ENCODE peak calls at places on chromosomes 2 and 18, in nine cellular contexts. V is MCF 10A; M is fibroblast of the aortic adventitia; G is DMS153; E is stimulated activated CD8-positive, alpha-beta memory T cell treated with anti-CD3 and anti-CD28 coated beads, Interleukin-4, amount 100 ng/mL, for 48 hours; L is AG09309; B is pulmonary artery endothelial cell; K is GM06990; I is stomach. H is an unnamed sample.

GRCh38 chr2:9767656-9768281 is 75.5 kb upstream of the TAF1B start:
- DNase-seq in V (no peak), M (no peak), G (no peak), E (no peak), L (no peak), B (no peak), K (no peak), I (no peak), H (no peak)

GRCh38 chr2:48249093-48249492 is 280.9 kb upstream of the STON1 start:
- DNase-seq in V (no peak), M (peak), G (no peak), E (no peak), L (peak), B (no peak), K (no peak), I (no peak), H (no peak)

GRCh38 chr2:165901595-165901994 is 52.0 kb downstream of the TTC21B start:
- DNase-seq in V (no peak), M (no peak), G (no peak), E (no peak), L (peak), B (no peak), K (no peak), I (no peak), H (no peak)

GRCh38 chr2:155846249-155846648 is 486.3 kb downstream of the NR4A2 start:
- DNase-seq in V (peak), M (no peak), G (peak), E (no peak), L (no peak), B (no peak), K (no peak), I (no peak), H (no peak)

GRCh38 chr18:35495821-35496368 is 1.9 kb downstream of the INO80C start:
- DNase-seq in V (no peak), M (no peak), G (no peak), E (no peak), L (no peak), B (no peak), K (no peak), I (no peak), H (no peak)

GRCh38 chr2:181741756-181742155 is 61.4 kb upstream of the NEUROD1 start:
- DNase-seq in V (no peak), M (peak), G (no peak), E (no peak), L (peak), B (no peak), K (no peak), I (no peak), H (no peak)

GRCh38 chr2:23706613-23707078 is 220.3 kb downstream of the ATAD2B start:
- DNase-seq in V (no peak), M (no peak), G (no peak), E (no peak), L (no peak), B (no peak), K (no peak), I (no peak), H (no peak)

GRCh38 chr18:25862881-25863600 is 227.4 kb downstream of the SS18 start:
- DNase-seq in V (no peak), M (no peak), G (no peak), E (no peak), L (no peak), B (no peak), K (no peak), I (no peak), H (no peak)

GRCh38 chr2:139366659-139367058 is 586.5 kb upstream of the NXPH2 start:
- DNase-seq in V (no peak), M (no peak), G (peak), E (no peak), L (no peak), B (no peak), K (no peak), I (no peak), H (no peak)

GRCh38 chr18:70464343-70465114 is 175.7 kb downstream of the SOCS6 start:
- DNase-seq in V (peak), M (peak), G (peak), E (peak), L (peak), B (peak), K (peak), I (peak), H (peak)

GRCh38 chr2:143300531-143300930 is 171.3 kb downstream of the ARHGAP15 start:
- DNase-seq in V (no peak), M (no peak), G (no peak), E (no peak), L (no peak), B (no peak), K (no peak), I (no peak), H (no peak)

GRCh38 chr2:54048117-54048785 is 67.2 kb upstream of the ACYP2 start:
- DNase-seq in V (no peak), M (no peak), G (no peak), E (no peak), L (no peak), B (no peak), K (no peak), I (no peak), H (no peak)

GRCh38 chr18:70195852-70196434 is 9.5 kb downstream of the RTTN start:
- DNase-seq in V (peak), M (peak), G (no peak), E (no peak), L (no peak), B (no peak), K (no peak), I (no peak), H (no peak)